ENCODE peak calls at places on chromosomes 13 and 19, in nine cellular contexts. One of them, this sample, is unnamed.

GRCh38 chr13:50219743-50220142 is 204.5 kb downstream of the KCNRG start:
- DNase-seq in fibroblast of the aortic adventitia: no peak
- DNase-seq in foreskin fibroblast: no peak
- DNase-seq in adrenal gland: no peak
- DNase-seq in upper lobe of right lung: no peak
- DNase-seq in CD4-positive, alpha-beta memory T cell: no peak
- DNase-seq in PC-3: no peak
- DNase-seq in lower leg skin: no peak
- DNase-seq in GM12865: no peak
- DNase-seq in this sample: no peak

GRCh38 chr19:50607874-50608785 is 31.6 kb downstream of the SYT3 start:
- DNase-seq in PC-3: peak
- DNase-seq in adrenal gland: peak
- DNase-seq in upper lobe of right lung: peak
- DNase-seq in fibroblast of the aortic adventitia: peak
- DNase-seq in CD4-positive, alpha-beta memory T cell: peak
- DNase-seq in foreskin fibroblast: peak
- DNase-seq in GM12865: peak
- DNase-seq in lower leg skin: peak
- DNase-seq in this sample: peak

GRCh38 chr19:15397782-15398181 is 18.2 kb upstream of the AKAP8 start:
- DNase-seq in adrenal gland: no peak
- DNase-seq in PC-3: no peak
- DNase-seq in GM12865: no peak
- DNase-seq in foreskin fibroblast: no peak
- DNase-seq in lower leg skin: no peak
- DNase-seq in fibroblast of the aortic adventitia: no peak
- DNase-seq in upper lobe of right lung: no peak
- DNase-seq in CD4-positive, alpha-beta memory T cell: no peak
- DNase-seq in this sample: no peak

GRCh38 chr19:13428352-13428751 is 77.9 kb downstream of the CACNA1A start:
- DNase-seq in upper lobe of right lung: peak
- DNase-seq in PC-3: peak
- DNase-seq in lower leg skin: no peak
- DNase-seq in foreskin fibroblast: peak
- DNase-seq in CD4-positive, alpha-beta memory T cell: no peak
- DNase-seq in GM12865: peak
- DNase-seq in adrenal gland: no peak
- DNase-seq in fibroblast of the aortic adventitia: peak
- DNase-seq in this sample: no peak

GRCh38 chr19:29667941-29668340 is 2.7 kb downstream of the PLEKHF1 start:
- DNase-seq in upper lobe of right lung: peak
- DNase-seq in PC-3: no peak
- DNase-seq in GM12865: peak
- DNase-seq in adrenal gland: no peak
- DNase-seq in lower leg skin: no peak
- DNase-seq in fibroblast of the aortic adventitia: no peak
- DNase-seq in CD4-positive, alpha-beta memory T cell: peak
- DNase-seq in foreskin fibroblast: no peak
- DNase-seq in this sample: no peak

GRCh38 chr19:35247526-35248309 is 1.1 kb upstream of the LSR start:
- DNase-seq in PC-3: peak
- DNase-seq in adrenal gland: peak
- DNase-seq in foreskin fibroblast: no peak
- DNase-seq in fibroblast of the aortic adventitia: no peak
- DNase-seq in lower leg skin: peak
- DNase-seq in CD4-positive, alpha-beta memory T cell: no peak
- DNase-seq in upper lobe of right lung: peak
- DNase-seq in GM12865: peak
- DNase-seq in this sample: no peak

GRCh38 chr13:33229446-33230177 is 55.9 kb downstream of the STARD13 start:
- DNase-seq in fibroblast of the aortic adventitia: no peak
- DNase-seq in foreskin fibroblast: no peak
- DNase-seq in PC-3: no peak
- DNase-seq in adrenal gland: no peak
- DNase-seq in CD4-positive, alpha-beta memory T cell: no peak
- DNase-seq in upper lobe of right lung: no peak
- DNase-seq in lower leg skin: no peak
- DNase-seq in GM12865: no peak
- DNase-seq in this sample: no peak

GRCh38 chr13:27194895-27195764 is 23.5 kb upstream of the USP12 start:
- DNase-seq in lower leg skin: no peak
- DNase-seq in upper lobe of right lung: no peak
- DNase-seq in fibroblast of the aortic adventitia: peak
- DNase-seq in PC-3: peak
- DNase-seq in GM12865: no peak
- DNase-seq in CD4-positive, alpha-beta memory T cell: no peak
- DNase-seq in adrenal gland: no peak
- DNase-seq in foreskin fibroblast: peak
- DNase-seq in this sample: no peak

GRCh38 chr13:110628477-110628793 is 13.1 kb downstream of the NAXD start:
- DNase-seq in adrenal gland: no peak
- DNase-seq in lower leg skin: no peak
- DNase-seq in foreskin fibroblast: no peak
- DNase-seq in PC-3: no peak
- DNase-seq in GM12865: no peak
- DNase-seq in upper lobe of right lung: no peak
- DNase-seq in CD4-positive, alpha-beta memory T cell: no peak
- DNase-seq in fibroblast of the aortic adventitia: peak
- DNase-seq in this sample: no peak

GRCh38 chr13:110630566-110631119 is 15.3 kb downstream of the NAXD start:
- DNase-seq in CD4-positive, alpha-beta memory T cell: no peak
- DNase-seq in PC-3: no peak
- DNase-seq in foreskin fibroblast: no peak
- DNase-seq in upper lobe of right lung: no peak
- DNase-seq in GM12865: no peak
- DNase-seq in adrenal gland: no peak
- DNase-seq in fibroblast of the aortic adventitia: no peak
- DNase-seq in lower leg skin: no peak
- DNase-seq in this sample: no peak

GRCh38 chr13:110629735-110630134 is 14.4 kb downstream of the NAXD start:
- DNase-seq in lower leg skin: no peak
- DNase-seq in adrenal gland: no peak
- DNase-seq in CD4-positive, alpha-beta memory T cell: peak
- DNase-seq in upper lobe of right lung: no peak
- DNase-seq in GM12865: no peak
- DNase-seq in fibroblast of the aortic adventitia: no peak
- DNase-seq in foreskin fibroblast: no peak
- DNase-seq in PC-3: no peak
- DNase-seq in this sample: no peak

GRCh38 chr13:110627761-110628476 is 12.6 kb downstream of the NAXD start:
- DNase-seq in foreskin fibroblast: no peak
- DNase-seq in PC-3: no peak
- DNase-seq in lower leg skin: no peak
- DNase-seq in fibroblast of the aortic adventitia: no peak
- DNase-seq in CD4-positive, alpha-beta memory T cell: no peak
- DNase-seq in adrenal gland: no peak
- DNase-seq in upper lobe of right lung: no peak
- DNase-seq in GM12865: no peak
- DNase-seq in this sample: no peak

DNA sequence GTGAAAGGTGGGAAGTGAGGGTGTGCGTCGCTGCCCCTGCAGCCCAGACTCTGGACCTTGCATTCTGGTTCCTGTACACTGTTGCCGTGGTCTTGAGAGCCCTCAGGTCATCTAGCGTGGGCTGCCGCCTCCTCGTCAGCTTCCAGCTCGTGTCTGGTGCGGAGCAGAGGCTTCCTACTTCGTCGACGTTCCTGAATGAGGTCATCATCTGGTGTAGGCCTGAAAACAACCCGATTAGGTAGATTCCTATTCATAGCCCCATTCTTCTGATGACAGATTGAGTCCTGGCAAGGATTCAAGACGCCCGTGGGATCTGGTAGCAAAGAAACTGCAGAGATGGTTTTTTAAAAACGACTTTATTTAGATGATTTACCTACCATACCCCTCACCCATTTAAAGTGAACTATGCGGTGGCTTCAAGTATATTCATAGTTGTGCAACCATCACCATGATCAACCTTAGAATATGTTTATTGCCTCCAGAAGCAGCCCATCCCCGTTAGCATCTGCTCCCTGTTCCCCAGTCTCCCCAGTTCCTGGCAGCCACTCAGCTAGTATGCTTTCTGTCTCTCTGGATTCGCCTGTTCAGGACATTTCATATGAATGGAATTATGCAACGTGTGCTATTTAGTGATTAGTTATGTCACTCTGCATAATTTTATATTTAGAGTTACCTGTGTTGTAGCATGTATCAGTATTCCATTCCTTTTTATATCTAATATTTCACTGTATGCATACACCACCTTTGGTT is 13.8 kb downstream of the NAXD start:
- DNase-seq in CD4-positive, alpha-beta memory T cell: no peak
- DNase-seq in upper lobe of right lung: no peak
- DNase-seq in lower leg skin: no peak
- DNase-seq in GM12865: no peak
- DNase-seq in PC-3: no peak
- DNase-seq in foreskin fibroblast: no peak
- DNase-seq in adrenal gland: no peak
- DNase-seq in fibroblast of the aortic adventitia: no peak
- DNase-seq in this sample: no peak
- H3K4me3 ChIP-seq in CD4-positive, alpha-beta memory T cell: no peak
- H3K4me3 ChIP-seq in upper lobe of right lung: no peak
- H3K4me3 ChIP-seq in lower leg skin: no peak
- H3K4me3 ChIP-seq in GM12865: no peak
- H3K4me3 ChIP-seq in PC-3: no peak
- H3K4me3 ChIP-seq in foreskin fibroblast: no peak
- H3K4me3 ChIP-seq in adrenal gland: no peak
- H3K4me3 ChIP-seq in fibroblast of the aortic adventitia: no peak
- H3K4me3 ChIP-seq in this sample: no peak

GRCh38 chr19:52995711-52996110 is 18.0 kb upstream of the ERVV-1 start:
- DNase-seq in PC-3: no peak
- DNase-seq in CD4-positive, alpha-beta memory T cell: no peak
- DNase-seq in adrenal gland: no peak
- DNase-seq in lower leg skin: no peak
- DNase-seq in fibroblast of the aortic adventitia: no peak
- DNase-seq in GM12865: no peak
- DNase-seq in upper lobe of right lung: no peak
- DNase-seq in foreskin fibroblast: no peak
- DNase-seq in this sample: no peak

GRCh38 chr19:52993342-52994178 is 20.2 kb upstream of the ERVV-1 start:
- DNase-seq in adrenal gland: peak
- DNase-seq in upper lobe of right lung: peak
- DNase-seq in GM12865: peak
- DNase-seq in fibroblast of the aortic adventitia: peak
- DNase-seq in foreskin fibroblast: peak
- DNase-seq in PC-3: peak
- DNase-seq in CD4-positive, alpha-beta memory T cell: peak
- DNase-seq in lower leg skin: peak
- DNase-seq in this sample: no peak

GRCh38 chr19:52991484-52991883 is 22.2 kb upstream of the ERVV-1 start:
- DNase-seq in CD4-positive, alpha-beta memory T cell: no peak
- DNase-seq in PC-3: peak
- DNase-seq in lower leg skin: no peak
- DNase-seq in upper lobe of right lung: no peak
- DNase-seq in fibroblast of the aortic adventitia: peak
- DNase-seq in GM12865: no peak
- DNase-seq in adrenal gland: no peak
- DNase-seq in foreskin fibroblast: peak
- DNase-seq in this sample: no peak

GRCh38 chr19:52991021-52991420 is 22.7 kb upstream of the ERVV-1 start:
- DNase-seq in upper lobe of right lung: no peak
- DNase-seq in adrenal gland: no peak
- DNase-seq in GM12865: no peak
- DNase-seq in PC-3: no peak
- DNase-seq in fibroblast of the aortic adventitia: no peak
- DNase-seq in foreskin fibroblast: no peak
- DNase-seq in CD4-positive, alpha-beta memory T cell: no peak
- DNase-seq in lower leg skin: no peak
- DNase-seq in this sample: no peak

GRCh38 chr19:52992109-52993004 is 21.4 kb upstream of the ERVV-1 start:
- DNase-seq in PC-3: no peak
- DNase-seq in fibroblast of the aortic adventitia: peak
- DNase-seq in upper lobe of right lung: peak
- DNase-seq in foreskin fibroblast: no peak
- DNase-seq in adrenal gland: peak
- DNase-seq in CD4-positive, alpha-beta memory T cell: peak
- DNase-seq in lower leg skin: no peak
- DNase-seq in GM12865: no peak
- DNase-seq in this sample: no peak
- H3K4me3 ChIP-seq in PC-3: peak
- H3K4me3 ChIP-seq in fibroblast of the aortic adventitia: peak
- H3K4me3 ChIP-seq in upper lobe of right lung: peak
- H3K4me3 ChIP-seq in foreskin fibroblast: peak
- H3K4me3 ChIP-seq in adrenal gland: no peak
- H3K4me3 ChIP-seq in CD4-positive, alpha-beta memory T cell: no peak
- H3K4me3 ChIP-seq in lower leg skin: peak
- H3K4me3 ChIP-seq in GM12865: no peak
- H3K4me3 ChIP-seq in this sample: peak

GRCh38 chr19:1014161-1015060 is 6.5 kb downstream of the TMEM259 start:
- DNase-seq in foreskin fibroblast: no peak
- DNase-seq in PC-3: no peak
- DNase-seq in GM12865: no peak
- DNase-seq in CD4-positive, alpha-beta memory T cell: no peak
- DNase-seq in upper lobe of right lung: no peak
- DNase-seq in fibroblast of the aortic adventitia: no peak
- DNase-seq in lower leg skin: no peak
- DNase-seq in adrenal gland: no peak
- DNase-seq in this sample: no peak

GRCh38 chr19:1016647-1017114 is 4.2 kb downstream of the TMEM259 start:
- DNase-seq in adrenal gland: no peak
- DNase-seq in PC-3: peak
- DNase-seq in foreskin fibroblast: peak
- DNase-seq in GM12865: no peak
- DNase-seq in lower leg skin: no peak
- DNase-seq in fibroblast of the aortic adventitia: peak
- DNase-seq in CD4-positive, alpha-beta memory T cell: no peak
- DNase-seq in upper lobe of right lung: no peak
- DNase-seq in this sample: no peak

GRCh38 chr19:1013218-1013617 is 7.7 kb downstream of the TMEM259 start:
- DNase-seq in upper lobe of right lung: no peak
- DNase-seq in lower leg skin: no peak
- DNase-seq in fibroblast of the aortic adventitia: no peak
- DNase-seq in PC-3: no peak
- DNase-seq in foreskin fibroblast: no peak
- DNase-seq in GM12865: no peak
- DNase-seq in CD4-positive, alpha-beta memory T cell: no peak
- DNase-seq in adrenal gland: no peak
- DNase-seq in this sample: no peak

GRCh38 chr19:1015782-1016646 is 4.9 kb downstream of the TMEM259 start:
- DNase-seq in fibroblast of the aortic adventitia: no peak
- DNase-seq in upper lobe of right lung: no peak
- DNase-seq in lower leg skin: no peak
- DNase-seq in foreskin fibroblast: no peak
- DNase-seq in GM12865: no peak
- DNase-seq in adrenal gland: no peak
- DNase-seq in PC-3: no peak
- DNase-seq in CD4-positive, alpha-beta memory T cell: no peak
- DNase-seq in this sample: no peak

DNA sequence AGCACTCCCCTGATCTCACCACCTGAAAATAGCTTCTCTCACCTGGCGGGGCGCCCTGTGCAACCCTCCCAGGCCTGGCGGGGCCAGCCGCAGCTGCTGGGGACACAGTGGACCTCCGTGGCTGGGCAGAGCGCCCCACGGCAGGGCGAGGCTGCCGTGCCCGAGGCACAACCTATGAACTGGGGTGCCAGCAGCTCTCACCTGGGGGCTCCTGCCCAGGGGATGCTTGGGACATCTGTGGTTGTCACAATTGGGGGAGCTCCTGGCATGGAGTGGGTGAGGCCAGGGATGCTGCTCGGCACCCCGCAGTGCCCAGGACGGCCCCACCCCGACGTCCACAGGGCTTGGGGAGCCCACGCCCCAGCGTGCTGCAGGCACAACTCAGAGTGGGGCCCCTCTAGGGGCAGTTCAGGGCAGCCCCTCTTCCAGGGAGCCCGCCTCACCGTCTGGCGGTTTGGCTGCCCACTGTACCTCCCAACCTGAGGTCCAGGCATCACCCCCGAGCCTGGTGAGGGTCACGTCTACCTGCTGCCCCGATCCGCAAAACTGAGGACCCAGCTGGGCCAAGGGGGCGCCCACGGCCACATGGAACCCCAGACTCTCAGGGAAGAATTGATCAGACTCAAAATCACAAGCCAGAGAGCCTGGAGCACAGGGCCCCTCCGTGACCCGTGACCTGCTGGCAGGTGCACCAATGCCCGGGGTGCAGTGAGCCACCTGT is 5.7 kb downstream of the TMEM259 start:
- DNase-seq in adrenal gland: no peak
- DNase-seq in upper lobe of right lung: no peak
- DNase-seq in CD4-positive, alpha-beta memory T cell: no peak
- DNase-seq in PC-3: no peak
- DNase-seq in lower leg skin: no peak
- DNase-seq in fibroblast of the aortic adventitia: no peak
- DNase-seq in GM12865: no peak
- DNase-seq in foreskin fibroblast: no peak
- DNase-seq in this sample: no peak
- H3K4me3 ChIP-seq in adrenal gland: no peak
- H3K4me3 ChIP-seq in upper lobe of right lung: no peak
- H3K4me3 ChIP-seq in CD4-positive, alpha-beta memory T cell: no peak
- H3K4me3 ChIP-seq in PC-3: no peak
- H3K4me3 ChIP-seq in lower leg skin: no peak
- H3K4me3 ChIP-seq in fibroblast of the aortic adventitia: no peak
- H3K4me3 ChIP-seq in GM12865: no peak
- H3K4me3 ChIP-seq in foreskin fibroblast: no peak
- H3K4me3 ChIP-seq in this sample: no peak

GRCh38 chr13:42028113-42028799 is 20.2 kb upstream of the DGKH start:
- DNase-seq in CD4-positive, alpha-beta memory T cell: no peak
- DNase-seq in fibroblast of the aortic adventitia: no peak
- DNase-seq in PC-3: no peak
- DNase-seq in foreskin fibroblast: no peak
- DNase-seq in GM12865: no peak
- DNase-seq in upper lobe of right lung: no peak
- DNase-seq in lower leg skin: no peak
- DNase-seq in adrenal gland: no peak
- DNase-seq in this sample: no peak

GRCh38 chr13:42027286-42027685 is 21.2 kb upstream of the DGKH start:
- DNase-seq in adrenal gland: no peak
- DNase-seq in fibroblast of the aortic adventitia: no peak
- DNase-seq in foreskin fibroblast: no peak
- DNase-seq in upper lobe of right lung: no peak
- DNase-seq in lower leg skin: no peak
- DNase-seq in CD4-positive, alpha-beta memory T cell: no peak
- DNase-seq in PC-3: no peak
- DNase-seq in GM12865: no peak
- DNase-seq in this sample: no peak

GRCh38 chr13:42017264-42017663 is 31.2 kb upstream of the DGKH start:
- DNase-seq in fibroblast of the aortic adventitia: no peak
- DNase-seq in CD4-positive, alpha-beta memory T cell: no peak
- DNase-seq in adrenal gland: no peak
- DNase-seq in lower leg skin: no peak
- DNase-seq in PC-3: peak
- DNase-seq in foreskin fibroblast: no peak
- DNase-seq in GM12865: no peak
- DNase-seq in upper lobe of right lung: no peak
- DNase-seq in this sample: no peak

DNA sequence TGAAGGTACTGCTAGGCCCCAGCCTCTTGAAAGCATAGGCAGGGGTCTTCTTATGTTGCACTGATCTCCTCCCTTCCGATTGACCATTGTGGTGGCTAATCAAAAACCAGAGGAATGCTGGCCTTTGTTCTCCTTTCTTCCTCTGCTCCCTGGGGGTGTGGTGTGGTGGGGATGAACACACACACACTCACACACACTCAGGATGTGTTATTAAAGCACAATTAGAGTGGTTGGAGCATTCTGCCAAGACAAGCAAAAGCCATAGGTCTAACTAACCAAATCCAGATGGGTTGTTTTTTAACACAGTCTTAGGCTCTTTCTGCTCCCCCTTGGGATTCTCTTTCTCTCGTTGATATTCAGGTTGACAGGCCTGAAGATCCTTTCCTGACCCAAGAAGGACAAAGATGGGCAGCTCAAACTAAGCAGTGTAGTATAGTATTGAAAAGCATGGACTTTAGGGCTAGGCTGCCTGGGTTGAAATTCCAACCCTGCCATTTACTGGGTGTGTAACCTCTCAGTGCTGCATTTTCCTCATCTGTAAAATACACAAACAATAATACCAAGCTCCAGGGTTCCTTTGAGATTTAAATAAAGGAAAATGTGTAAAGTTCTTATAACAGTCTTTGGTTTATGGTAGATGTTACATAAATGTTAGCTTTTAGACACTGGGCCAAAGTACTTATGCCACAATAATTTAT is 25.5 kb upstream of the DGKH start:
- DNase-seq in foreskin fibroblast: peak
- DNase-seq in PC-3: no peak
- DNase-seq in lower leg skin: no peak
- DNase-seq in adrenal gland: no peak
- DNase-seq in upper lobe of right lung: no peak
- DNase-seq in fibroblast of the aortic adventitia: peak
- DNase-seq in CD4-positive, alpha-beta memory T cell: no peak
- DNase-seq in GM12865: no peak
- DNase-seq in this sample: no peak
- H3K4me3 ChIP-seq in foreskin fibroblast: no peak
- H3K4me3 ChIP-seq in PC-3: no peak
- H3K4me3 ChIP-seq in lower leg skin: no peak
- H3K4me3 ChIP-seq in adrenal gland: no peak
- H3K4me3 ChIP-seq in upper lobe of right lung: no peak
- H3K4me3 ChIP-seq in fibroblast of the aortic adventitia: no peak
- H3K4me3 ChIP-seq in CD4-positive, alpha-beta memory T cell: no peak
- H3K4me3 ChIP-seq in GM12865: no peak
- H3K4me3 ChIP-seq in this sample: no peak